ENCODE peak calls at places on chromosomes 4 and X, in ten cellular contexts. D is NCI-H1105, H is NCI-H1694 treated with DMSO at 0.1 percent for 48 hours, Q is iris pigment epithelial cell, R is HS-27A, X is ureter, F is activated T-cell treated with anti-CD3 and anti-CD28 coated beads for 48 hours, Z is heart right ventricle, S is NCI-H1092 treated with DMSO at 0.1 percent for 48 hours, O is SK-N-SH. W is an unnamed sample.

GRCh38 chrX:70444326-70445196 is at the start of gene DLG3:
- DNase-seq in O (peak), Q (peak), Z (no peak), R (no peak), H (peak), F (no peak), S (peak), D (peak), X (no peak), W (no peak)

GRCh38 chrX:9163153-9163790 is 129.3 kb upstream of the FAM9B start:
- DNase-seq in X (no peak), S (peak), D (peak), Q (peak), F (no peak), R (no peak), H (no peak), Z (no peak), O (no peak), W (no peak)

GRCh38 chr4:120658772-120659171 is 263.8 kb downstream of the PRDM5 start:
- DNase-seq in Z (no peak), H (no peak), R (no peak), S (no peak), O (no peak), F (no peak), X (no peak), Q (no peak), D (no peak), W (no peak)

GRCh38 chr4:66034671-66035070 is 364.4 kb upstream of the EPHA5 start:
- DNase-seq in H (peak), Z (no peak), F (no peak), R (no peak), D (peak), Q (no peak), S (peak), X (no peak), O (no peak), W (no peak)

GRCh38 chr4:47531241-47531953 is 46.3 kb downstream of the ATP10D start:
- DNase-seq in O (no peak), Z (no peak), S (no peak), X (peak), Q (peak), H (no peak), R (no peak), D (no peak), F (peak), W (peak)

GRCh38 chrX:31609130-31609529 is 537.3 kb upstream of the FTHL17 start:
- DNase-seq in Q (peak), R (no peak), Z (no peak), D (no peak), X (no peak), S (no peak), H (no peak), F (no peak), O (no peak), W (no peak)

GRCh38 chr4:112145820-112146813 is 863 bp downstream of the FAM241A start:
- DNase-seq in S (no peak), Z (peak), H (peak), R (peak), X (peak), Q (peak), O (peak), F (peak), D (no peak), W (peak)

GRCh38 chr4:75985116-75985515 is 5.6 kb downstream of the SDAD1 start:
- DNase-seq in O (no peak), Q (peak), S (no peak), F (no peak), X (no peak), D (no peak), Z (no peak), R (peak), H (no peak), W (no peak)

GRCh38 chrX:81120270-81120935 is 81.3 kb downstream of the HMGN5 start:
- DNase-seq in F (no peak), S (no peak), O (no peak), R (no peak), Z (no peak), X (no peak), H (no peak), Q (no peak), D (no peak), W (no peak)

GRCh38 chrX:154399527-154400368 is 1.6 kb downstream of the RPL10 start:
- DNase-seq in S (no peak), D (no peak), X (no peak), R (no peak), Z (no peak), Q (no peak), O (no peak), H (no peak), F (no peak), W (no peak)

GRCh38 chr4:61753739-61754138 is 553.6 kb downstream of the ADGRL3 start:
- DNase-seq in D (no peak), F (no peak), X (no peak), Z (no peak), R (no peak), Q (no peak), H (no peak), O (no peak), S (no peak), W (no peak)

GRCh38 chr4:91285485-91285884 is 1018.3 kb upstream of the GRID2 start:
- DNase-seq in Z (no peak), S (no peak), O (no peak), F (no peak), D (no peak), Q (no peak), H (no peak), R (no peak), X (no peak), W (no peak)

GRCh38 chr4:15888515-15888914 is 50.0 kb downstream of the FGFBP1 start:
- DNase-seq in H (no peak), Q (peak), D (no peak), R (no peak), S (no peak), F (no peak), O (no peak), Z (no peak), X (no peak), W (no peak)

GRCh38 chr4:57425610-57426009 is 315.4 kb upstream of the IGFBP7 start:
- DNase-seq in O (no peak), D (no peak), R (no peak), H (no peak), S (no peak), Q (no peak), X (no peak), F (no peak), Z (no peak), W (no peak)

GRCh38 chr4:124096290-124096689 is 616.2 kb downstream of the ANKRD50 start:
- DNase-seq in Q (no peak), X (no peak), Z (no peak), S (no peak), D (no peak), F (no peak), H (no peak), R (no peak), O (no peak), W (no peak)

W was measured in stimulated activated naive B cell treated with anti-CD40 and anti-IgM and Interleukin-4, amounts not matched to agents 10 μg/mL and 1 μg/mL and 100 μg/mL, for 72 hours.